ENCODE peak calls at places on chromosomes 12 and 14, in five cellular contexts. A is transverse colon, B is GM12878, L is IMR-90, X is dorsolateral prefrontal cortex. M is an unnamed sample.

GRCh38 chr12:54017845-54018607 is 9.2 kb downstream of the HOXC8 start:
- DNase-seq in B (peak; percentile 79), A (peak; percentile 63), X (peak; percentile 35), L (peak; percentile 33), M (peak; percentile 83)

GRCh38 chr12:98656289-98657101 is 11.4 kb downstream of the APAF1 start:
- DNase-seq in L (no peak), B (no peak), A (no peak), X (no peak), M (peak; percentile 14)

GRCh38 chr12:67649165-67650126 is 901 bp downstream of the DYRK2 start:
- DNase-seq in A (peak; percentile 57), B (no peak), X (no peak), L (no peak), M (no peak)

GRCh38 chr14:105861985-105862465 is 335.6 kb downstream of the TMEM121 start:
- DNase-seq in A (peak; percentile 27), X (peak; percentile 5), B (peak; percentile 88), L (no peak), M (no peak)

GRCh38 chr14:76007852-76008251 is 22.3 kb downstream of the IFT43 start:
- DNase-seq in B (no peak), X (no peak), A (no peak), L (peak; percentile 18), M (no peak)

GRCh38 chr12:4044101-4044500 is 170.9 kb upstream of the PARP11 start:
- DNase-seq in X (no peak), A (no peak), L (no peak), B (no peak), M (no peak)

GRCh38 chr12:44053550-44054243 is 217.8 kb downstream of the TMEM117 start:
- DNase-seq in X (no peak), B (no peak), A (no peak), L (peak; percentile 40), M (peak; percentile 42)

GRCh38 chr14:99009875-99010274 is 262.1 kb downstream of the BCL11B start:
- DNase-seq in X (no peak), L (no peak), A (no peak), B (no peak), M (no peak)

GRCh38 chr14:102055181-102055901 is 31.5 kb downstream of the HSP90AA1 start:
- DNase-seq in X (no peak), B (no peak), L (peak; percentile 83), A (no peak), M (peak; percentile 78)

GRCh38 chr12:42483534-42483857 is 106.0 kb downstream of the PRICKLE1 start:
- DNase-seq in A (peak; percentile 35), B (no peak), L (peak; percentile 39), X (no peak), M (no peak)

GRCh38 chr12:68393398-68393797 is 61.2 kb upstream of the MDM1 start:
- DNase-seq in A (no peak), L (no peak), B (no peak), X (no peak), M (no peak)

GRCh38 chr14:92693998-92694780 is 54.2 kb downstream of the LGMN start:
- DNase-seq in X (peak; percentile 25), B (no peak), A (no peak), L (no peak), M (no peak)

GRCh38 chr12:98592825-98593322 is 612 bp upstream of the SLC25A3 start:
- DNase-seq in B (no peak), A (no peak), X (no peak), L (no peak), M (peak; percentile 34)

GRCh38 chr14:104803916-104804371 is 3.0 kb downstream of the ZBTB42 start:
- DNase-seq in X (no peak), L (peak; percentile 28), A (no peak), B (no peak), M (no peak)

GRCh38 chr14:44494125-44494524 is 13.0 kb downstream of the FSCB start:
- DNase-seq in X (no peak), A (no peak), B (no peak), L (no peak), M (no peak)

GRCh38 chr14:63383776-63384367 is 65.1 kb upstream of the GPHB5 start:
- DNase-seq in X (no peak), B (peak; percentile 17), L (no peak), A (no peak), M (no peak)

GRCh38 chr12:90153827-90154226 is 445.2 kb upstream of the ATP2B1 start:
- DNase-seq in A (no peak), X (no peak), B (no peak), L (no peak), M (no peak)

GRCh38 chr12:67415473-67415872 is 146.3 kb downstream of the CAND1 start:
- DNase-seq in L (peak; percentile 27), X (no peak), B (no peak), A (no peak), M (no peak)

GRCh38 chr12:59927041-59927440 is 331.2 kb downstream of the SLC16A7 start:
- DNase-seq in B (no peak), A (no peak), L (peak; percentile 16), X (no peak), M (peak; percentile 36)

GRCh38 chr14:31024577-31025334 is 693 bp upstream of the AP4S1 start:
- DNase-seq in X (no peak), A (no peak), L (peak; percentile 41), B (no peak), M (no peak)

GRCh38 chr14:41830679-41831078 is 224.0 kb downstream of the LRFN5 start:
- DNase-seq in L (peak; percentile 86), A (no peak), B (no peak), X (no peak), M (peak; percentile 54)

GRCh38 chr14:31572955-31573354 is 11.8 kb downstream of the NUBPL start:
- DNase-seq in B (no peak), L (no peak), A (no peak), X (no peak), M (no peak)

GRCh38 chr14:104752338-104752734 is 611 bp upstream of the SIVA1 start:
- DNase-seq in L (no peak), A (no peak), B (no peak), X (no peak), M (no peak)

GRCh38 chr12:124567035-124567672 is at the start of gene NCOR2:
- DNase-seq in L (no peak), B (no peak), X (no peak), A (no peak), M (no peak)

GRCh38 chr12:94898388-94898787 is 105.1 kb downstream of the NDUFA12 start:
- DNase-seq in B (no peak), X (no peak), A (no peak), L (no peak), M (no peak)
- TF ChIP-seq CTCF in B (no peak), X (no peak), A (no peak), L (no peak), M (peak; percentile 51)

GRCh38 chr12:122374707-122375106 is 47.8 kb downstream of the CLIP1 start:
- DNase-seq in X (no peak), A (no peak), B (no peak), L (no peak), M (no peak)

GRCh38 chr12:122366685-122367475 is 55.6 kb downstream of the CLIP1 start:
- DNase-seq in X (no peak), B (no peak), A (peak; percentile 19), L (peak; percentile 90), M (peak; percentile 90)

GRCh38 chr12:122368361-122369073 is 54.0 kb downstream of the CLIP1 start:
- DNase-seq in B (no peak), L (peak; percentile 81), X (no peak), A (no peak), M (no peak)

DNA sequence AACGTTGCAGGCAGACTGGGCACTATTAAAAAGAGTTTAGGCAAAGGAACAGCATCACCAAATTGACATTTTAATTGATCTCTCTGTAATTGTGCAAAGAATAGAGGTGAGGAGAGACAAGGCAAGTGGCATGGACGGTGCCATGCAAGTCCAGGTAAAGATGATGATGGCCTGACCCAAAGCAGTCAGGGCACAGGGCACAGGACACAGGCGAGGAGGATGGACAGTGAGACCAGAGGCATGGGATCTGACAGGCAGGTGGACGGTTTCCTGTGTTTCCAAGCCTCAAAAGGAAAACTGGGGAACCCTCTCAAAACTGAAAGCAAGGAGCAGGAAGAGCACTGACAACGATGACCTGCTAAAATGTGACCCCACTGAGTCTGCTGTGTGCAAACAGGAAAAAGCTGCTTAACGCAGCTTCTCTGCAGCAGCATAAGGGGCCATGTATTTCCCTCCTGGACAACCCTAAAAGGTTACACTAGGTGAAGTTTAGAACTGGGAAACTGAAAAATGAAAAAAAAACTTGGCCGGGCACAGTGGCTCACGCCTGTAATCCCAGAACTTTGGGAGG is 50.9 kb downstream of the CLIP1 start:
- DNase-seq in L (no peak), X (no peak), B (no peak), A (no peak), M (no peak)
- H3K27me3 ChIP-seq in L (no peaks in the 10 kb centered on the region), X (no peaks in the 10 kb centered on the region), B (no peaks in the 10 kb centered on the region), A (no peaks in the 10 kb centered on the region), M (no peaks in the 10 kb centered on the region)

GRCh38 chr12:51820721-51821422 is 27.6 kb downstream of the FIGNL2 start:
- DNase-seq in X (peak; percentile 71), B (no peak), A (peak; percentile 51), L (peak; percentile 60), M (no peak)
- TF ChIP-seq CTCF in X (peak; percentile 72), B (no peak), A (no peak), L (peak; percentile 43), M (peak; percentile 49)

DNA sequence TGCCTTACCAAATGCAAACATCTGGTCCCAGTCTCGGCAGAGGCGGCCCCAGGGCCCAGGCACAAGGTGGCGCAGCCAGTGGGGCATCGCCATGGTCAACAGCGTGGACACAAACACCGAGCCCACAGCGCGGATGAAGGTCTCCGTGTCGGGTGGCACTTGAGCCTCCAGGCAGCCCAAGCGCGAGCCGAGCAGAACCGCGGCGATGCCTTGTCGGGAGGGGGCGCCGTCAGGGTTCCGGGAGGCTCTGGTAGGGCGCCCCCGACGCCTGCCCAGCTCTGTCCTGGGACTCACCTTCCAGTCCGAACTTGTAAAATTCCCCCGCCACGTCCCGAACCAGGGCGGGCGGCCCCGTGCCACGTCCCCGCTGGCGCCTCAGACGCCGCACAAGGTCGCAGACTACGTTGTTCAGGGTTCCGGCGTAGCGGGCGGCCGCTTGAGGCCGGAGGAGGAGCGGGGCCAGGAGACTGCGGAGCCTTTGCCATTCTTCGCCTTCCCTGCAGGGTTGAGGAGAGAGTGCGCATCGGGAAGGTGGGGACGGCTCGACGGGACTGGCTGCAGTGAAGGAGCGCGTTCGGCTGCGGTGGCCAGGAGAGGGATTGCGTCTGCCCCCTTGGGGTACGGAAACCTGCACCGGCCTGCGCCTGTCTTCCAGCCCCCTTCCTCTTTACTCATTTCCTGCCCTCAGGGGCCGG is 1.7 kb downstream of the CYP27B1 start:
- DNase-seq in X (no peak), A (peak; percentile 64), L (peak; percentile 17), B (no peak), M (no peak)
- H3K27me3 ChIP-seq in X (peaks cover 33% of the 10 kb centered on the region), A (peaks cover 43% of the 10 kb centered on the region), L (peaks cover 43% of the 10 kb centered on the region), B (peaks cover 23% of the 10 kb centered on the region), M (no peaks in the 10 kb centered on the region)

GRCh38 chr12:109475993-109476806 is 900 bp downstream of the KCTD10 start:
- DNase-seq in L (no peak), X (no peak), A (no peak), B (no peak), M (no peak)

GRCh38 chr12:109477963-109478315 is 505 bp downstream of the UBE3B start:
- DNase-seq in L (no peak), X (no peak), B (no peak), A (no peak), M (no peak)

GRCh38 chr12:109476807-109477184 is 304 bp downstream of the KCTD10 start:
- DNase-seq in B (no peak), A (no peak), X (no peak), L (no peak), M (no peak)

GRCh38 chr12:109475121-109475520 is 2.0 kb downstream of the KCTD10 start:
- DNase-seq in X (no peak), L (no peak), A (no peak), B (no peak), M (no peak)

GRCh38 chr12:109477185-109477962 is at the start of the genes KCTD10 and UBE3B:
- DNase-seq in B (peak; percentile 48), X (peak; percentile 82), L (peak; percentile 89), A (peak; percentile 92), M (peak; percentile 66)
- TF ChIP-seq CTCF in B (no peak), X (peak; percentile 53), L (no peak), A (peak; percentile 64), M (no peak)